ENCODE peak calls at places on chromosome 20, in five cellular contexts. One of them, this sample, is unnamed.

GRCh38 chr20:17972121-17972520 is 3.3 kb downstream of the MGME1 start:
- DNase-seq in keratinocyte: no peak
- DNase-seq in brain microvascular endothelial cell: no peak
- DNase-seq in pancreas: no peak
- DNase-seq in fibroblast of mammary gland: no peak
- DNase-seq in this sample: no peak

GRCh38 chr20:3660262-3661059 is 2.7 kb downstream of the GFRA4 start:
- DNase-seq in keratinocyte: no peak
- DNase-seq in brain microvascular endothelial cell: no peak
- DNase-seq in pancreas: no peak
- DNase-seq in fibroblast of mammary gland: no peak
- DNase-seq in this sample: no peak

GRCh38 chr20:1872456-1873183 is 22.6 kb upstream of the SIRPA start:
- DNase-seq in keratinocyte: no peak
- DNase-seq in brain microvascular endothelial cell: no peak
- DNase-seq in pancreas: no peak
- DNase-seq in fibroblast of mammary gland: no peak
- DNase-seq in this sample: no peak

GRCh38 chr20:37703338-37703660 is 9.5 kb downstream of the CTNNBL1 start:
- DNase-seq in keratinocyte: no peak
- DNase-seq in brain microvascular endothelial cell: no peak
- DNase-seq in pancreas: no peak
- DNase-seq in fibroblast of mammary gland: peak
- DNase-seq in this sample: no peak

GRCh38 chr20:646868-647233 is 6.1 kb downstream of the SRXN1 start:
- DNase-seq in keratinocyte: no peak
- DNase-seq in brain microvascular endothelial cell: no peak
- DNase-seq in pancreas: no peak
- DNase-seq in fibroblast of mammary gland: no peak
- DNase-seq in this sample: no peak

GRCh38 chr20:4295226-4295625 is 279.9 kb upstream of the RNF24 start:
- DNase-seq in keratinocyte: no peak
- DNase-seq in brain microvascular endothelial cell: no peak
- DNase-seq in pancreas: no peak
- DNase-seq in fibroblast of mammary gland: no peak
- DNase-seq in this sample: no peak

GRCh38 chr20:38748863-38749153 is 548 bp downstream of the ACTR5 start:
- DNase-seq in keratinocyte: no peak
- DNase-seq in brain microvascular endothelial cell: no peak
- DNase-seq in pancreas: no peak
- DNase-seq in fibroblast of mammary gland: no peak
- DNase-seq in this sample: no peak

GRCh38 chr20:60055740-60056139 is 97.5 kb downstream of the CDH26 start:
- DNase-seq in keratinocyte: no peak
- DNase-seq in brain microvascular endothelial cell: no peak
- DNase-seq in pancreas: no peak
- DNase-seq in fibroblast of mammary gland: peak
- DNase-seq in this sample: no peak

GRCh38 chr20:5545381-5545941 is 204.7 kb upstream of the SHLD1 start:
- DNase-seq in keratinocyte: no peak
- DNase-seq in brain microvascular endothelial cell: no peak
- DNase-seq in pancreas: no peak
- DNase-seq in fibroblast of mammary gland: no peak
- DNase-seq in this sample: no peak

GRCh38 chr20:22160254-22160653 is 424.1 kb downstream of the FOXA2 start:
- DNase-seq in keratinocyte: no peak
- DNase-seq in brain microvascular endothelial cell: no peak
- DNase-seq in pancreas: no peak
- DNase-seq in fibroblast of mammary gland: no peak
- DNase-seq in this sample: no peak

GRCh38 chr20:1467355-1468116 is 887 bp upstream of the NSFL1C start:
- DNase-seq in keratinocyte: no peak
- DNase-seq in brain microvascular endothelial cell: no peak
- DNase-seq in pancreas: peak
- DNase-seq in fibroblast of mammary gland: no peak
- DNase-seq in this sample: no peak

GRCh38 chr20:34390769-34391447 is 27.8 kb downstream of the ITCH start:
- DNase-seq in keratinocyte: peak
- DNase-seq in brain microvascular endothelial cell: peak
- DNase-seq in pancreas: peak
- DNase-seq in fibroblast of mammary gland: peak
- DNase-seq in this sample: peak

GRCh38 chr20:58965270-58966064 is 15.6 kb upstream of the NELFCD start:
- DNase-seq in keratinocyte: no peak
- DNase-seq in brain microvascular endothelial cell: no peak
- DNase-seq in pancreas: no peak
- DNase-seq in fibroblast of mammary gland: no peak
- DNase-seq in this sample: no peak

GRCh38 chr20:58963060-58963584 is 17.9 kb upstream of the NELFCD start:
- DNase-seq in keratinocyte: no peak
- DNase-seq in brain microvascular endothelial cell: no peak
- DNase-seq in pancreas: no peak
- DNase-seq in fibroblast of mammary gland: no peak
- DNase-seq in this sample: no peak

GRCh38 chr20:58956078-58956477 is 25.0 kb upstream of the NELFCD start:
- DNase-seq in keratinocyte: no peak
- DNase-seq in brain microvascular endothelial cell: no peak
- DNase-seq in pancreas: no peak
- DNase-seq in fibroblast of mammary gland: no peak
- DNase-seq in this sample: no peak

DNA sequence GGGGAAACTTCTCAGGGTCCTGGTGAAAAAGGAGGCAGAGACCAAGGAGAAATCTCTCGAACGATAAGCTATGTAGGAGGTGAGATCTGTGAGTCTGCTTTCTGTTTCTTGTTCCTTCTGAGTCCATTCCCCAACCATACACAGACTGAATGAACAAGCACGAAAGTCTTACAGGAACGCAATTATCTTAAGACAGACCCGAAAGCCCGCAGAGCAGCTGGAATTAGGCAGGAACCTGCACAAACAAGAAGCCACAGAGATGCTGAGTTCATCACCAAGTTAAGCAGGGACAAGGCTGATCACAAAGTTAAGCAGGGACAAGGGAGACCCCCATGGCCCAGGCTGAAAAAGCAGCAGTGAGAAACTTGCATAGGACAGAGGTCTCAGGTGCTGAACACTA is 21.4 kb upstream of the NELFCD start:
- DNase-seq in keratinocyte: no peak
- DNase-seq in brain microvascular endothelial cell: no peak
- DNase-seq in pancreas: no peak
- DNase-seq in fibroblast of mammary gland: no peak
- DNase-seq in this sample: no peak
- H3K4me3 ChIP-seq in keratinocyte: no peak
- H3K4me3 ChIP-seq in brain microvascular endothelial cell: no peak
- H3K4me3 ChIP-seq in pancreas: no peak
- H3K4me3 ChIP-seq in fibroblast of mammary gland: no peak
- H3K4me3 ChIP-seq in this sample: no peak

GRCh38 chr20:49515588-49515987 is 33.1 kb upstream of the KCNB1 start:
- DNase-seq in keratinocyte: no peak
- DNase-seq in brain microvascular endothelial cell: no peak
- DNase-seq in pancreas: no peak
- DNase-seq in fibroblast of mammary gland: no peak
- DNase-seq in this sample: no peak
- H3K4me3 ChIP-seq in keratinocyte: no peak
- H3K4me3 ChIP-seq in brain microvascular endothelial cell: no peak
- H3K4me3 ChIP-seq in pancreas: no peak
- H3K4me3 ChIP-seq in fibroblast of mammary gland: no peak
- H3K4me3 ChIP-seq in this sample: no peak

GRCh38 chr20:43244647-43245046 is 54.9 kb upstream of the PTPRT start:
- DNase-seq in keratinocyte: no peak
- DNase-seq in brain microvascular endothelial cell: no peak
- DNase-seq in pancreas: no peak
- DNase-seq in fibroblast of mammary gland: no peak
- DNase-seq in this sample: no peak
- H3K4me3 ChIP-seq in keratinocyte: no peak
- H3K4me3 ChIP-seq in brain microvascular endothelial cell: no peak
- H3K4me3 ChIP-seq in pancreas: no peak
- H3K4me3 ChIP-seq in fibroblast of mammary gland: no peak
- H3K4me3 ChIP-seq in this sample: no peak

GRCh38 chr20:47784599-47785320 is 521 bp downstream of the SULF2 start:
- DNase-seq in keratinocyte: no peak
- DNase-seq in brain microvascular endothelial cell: no peak
- DNase-seq in pancreas: peak
- DNase-seq in fibroblast of mammary gland: peak
- DNase-seq in this sample: no peak

GRCh38 chr20:47788741-47789080 is 3.4 kb upstream of the SULF2 start:
- DNase-seq in keratinocyte: no peak
- DNase-seq in brain microvascular endothelial cell: no peak
- DNase-seq in pancreas: no peak
- DNase-seq in fibroblast of mammary gland: no peak
- DNase-seq in this sample: no peak

GRCh38 chr20:47785321-47785899 is at the start of gene SULF2:
- DNase-seq in keratinocyte: no peak
- DNase-seq in brain microvascular endothelial cell: no peak
- DNase-seq in pancreas: no peak
- DNase-seq in fibroblast of mammary gland: no peak
- DNase-seq in this sample: no peak

GRCh38 chr20:47785900-47786762 is 850 bp upstream of the SULF2 start:
- DNase-seq in keratinocyte: no peak
- DNase-seq in brain microvascular endothelial cell: peak
- DNase-seq in pancreas: peak
- DNase-seq in fibroblast of mammary gland: peak
- DNase-seq in this sample: peak

DNA sequence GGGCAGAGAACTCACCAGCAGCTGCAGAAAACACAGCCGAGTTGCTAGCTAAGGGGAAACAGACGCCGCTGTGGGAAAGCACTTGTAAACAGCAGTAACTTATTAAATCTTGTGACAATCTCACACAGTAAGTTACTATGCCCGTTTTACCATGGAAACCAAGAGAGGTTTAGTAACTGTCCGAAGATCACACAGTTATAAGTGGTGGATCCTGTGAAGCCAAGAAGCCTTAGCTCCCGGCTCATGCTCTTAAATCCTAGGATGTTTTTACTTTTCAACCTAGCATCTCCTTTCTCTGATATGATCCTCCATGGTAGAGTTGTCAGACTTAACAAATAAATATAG is 1.5 kb upstream of the SULF2 start:
- DNase-seq in keratinocyte: no peak
- DNase-seq in brain microvascular endothelial cell: no peak
- DNase-seq in pancreas: no peak
- DNase-seq in fibroblast of mammary gland: no peak
- DNase-seq in this sample: no peak
- H3K4me3 ChIP-seq in keratinocyte: peak
- H3K4me3 ChIP-seq in brain microvascular endothelial cell: no peak
- H3K4me3 ChIP-seq in pancreas: peak
- H3K4me3 ChIP-seq in fibroblast of mammary gland: no peak
- H3K4me3 ChIP-seq in this sample: no peak

GRCh38 chr20:20364016-20364746 is 3.7 kb upstream of the INSM1 start:
- DNase-seq in keratinocyte: no peak
- DNase-seq in brain microvascular endothelial cell: no peak
- DNase-seq in pancreas: no peak
- DNase-seq in fibroblast of mammary gland: no peak
- DNase-seq in this sample: no peak

GRCh38 chr20:20364747-20365558 is 3.0 kb upstream of the INSM1 start:
- DNase-seq in keratinocyte: no peak
- DNase-seq in brain microvascular endothelial cell: no peak
- DNase-seq in pancreas: no peak
- DNase-seq in fibroblast of mammary gland: no peak
- DNase-seq in this sample: no peak

GRCh38 chr20:20366551-20366895 is 1.4 kb upstream of the INSM1 start:
- DNase-seq in keratinocyte: no peak
- DNase-seq in brain microvascular endothelial cell: no peak
- DNase-seq in pancreas: no peak
- DNase-seq in fibroblast of mammary gland: no peak
- DNase-seq in this sample: no peak

GRCh38 chr20:20366896-20367680 is 816 bp upstream of the INSM1 start:
- DNase-seq in keratinocyte: no peak
- DNase-seq in brain microvascular endothelial cell: no peak
- DNase-seq in pancreas: no peak
- DNase-seq in fibroblast of mammary gland: no peak
- DNase-seq in this sample: no peak

GRCh38 chr20:20365593-20365992 is 2.3 kb upstream of the INSM1 start:
- DNase-seq in keratinocyte: no peak
- DNase-seq in brain microvascular endothelial cell: no peak
- DNase-seq in pancreas: no peak
- DNase-seq in fibroblast of mammary gland: no peak
- DNase-seq in this sample: no peak
- H3K4me3 ChIP-seq in keratinocyte: no peak
- H3K4me3 ChIP-seq in brain microvascular endothelial cell: no peak
- H3K4me3 ChIP-seq in pancreas: no peak
- H3K4me3 ChIP-seq in fibroblast of mammary gland: no peak
- H3K4me3 ChIP-seq in this sample: no peak

GRCh38 chr20:44020406-44021148 is 105.9 kb downstream of the TOX2 start:
- DNase-seq in keratinocyte: no peak
- DNase-seq in brain microvascular endothelial cell: no peak
- DNase-seq in pancreas: no peak
- DNase-seq in fibroblast of mammary gland: no peak
- DNase-seq in this sample: no peak

GRCh38 chr20:44019638-44020335 is 105.1 kb downstream of the TOX2 start:
- DNase-seq in keratinocyte: no peak
- DNase-seq in brain microvascular endothelial cell: no peak
- DNase-seq in pancreas: no peak
- DNase-seq in fibroblast of mammary gland: peak
- DNase-seq in this sample: no peak

GRCh38 chr20:44017905-44018683 is 103.4 kb downstream of the TOX2 start:
- DNase-seq in keratinocyte: peak
- DNase-seq in brain microvascular endothelial cell: peak
- DNase-seq in pancreas: peak
- DNase-seq in fibroblast of mammary gland: peak
- DNase-seq in this sample: peak

GRCh38 chr20:44017211-44017610 is 102.6 kb downstream of the TOX2 start:
- DNase-seq in keratinocyte: no peak
- DNase-seq in brain microvascular endothelial cell: no peak
- DNase-seq in pancreas: no peak
- DNase-seq in fibroblast of mammary gland: no peak
- DNase-seq in this sample: no peak

DNA sequence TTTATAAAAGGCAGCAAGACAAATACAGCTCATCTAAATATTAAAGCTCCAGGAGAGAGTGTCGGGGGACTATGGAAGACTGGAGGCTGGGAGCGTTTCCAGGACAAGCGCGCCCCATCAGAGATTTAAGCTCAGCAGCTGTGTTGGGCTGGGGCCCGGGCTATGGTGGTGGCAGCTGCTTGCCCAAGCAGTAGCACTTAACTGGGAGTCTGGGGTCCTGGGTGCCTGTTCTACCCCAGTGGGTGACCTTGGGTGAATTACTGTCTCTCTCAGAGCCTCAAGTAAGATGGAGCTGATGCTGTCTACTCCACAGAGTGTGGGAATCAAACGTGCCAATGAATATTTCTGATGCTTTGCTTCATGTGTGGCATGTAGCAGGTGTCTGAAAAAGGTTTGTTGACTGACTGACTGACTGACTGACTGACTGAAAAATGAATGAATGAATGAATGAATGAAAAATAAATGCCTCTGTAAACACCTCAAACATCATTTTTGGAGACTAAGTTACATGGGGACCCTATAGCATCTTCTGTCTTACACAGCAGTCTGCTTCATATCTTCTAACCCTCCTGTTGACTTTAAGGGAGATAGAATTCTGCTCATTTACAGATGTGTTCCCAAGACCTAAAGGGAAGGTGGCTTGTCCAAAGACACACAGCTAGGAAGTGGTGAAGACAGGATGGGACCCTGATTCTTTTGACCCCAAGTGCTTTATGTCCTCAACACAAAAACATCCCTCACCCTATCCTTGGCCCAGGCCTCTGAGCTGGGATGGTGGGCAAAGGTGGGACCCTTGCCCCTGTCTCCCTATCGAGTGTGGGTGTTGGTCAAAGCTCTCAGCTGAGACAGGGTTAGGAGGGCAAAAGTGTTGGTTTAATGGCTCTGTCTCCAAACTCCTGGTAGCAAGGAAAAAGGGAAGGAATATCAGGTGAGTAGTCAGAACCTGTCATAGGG is 104.3 kb downstream of the TOX2 start:
- DNase-seq in keratinocyte: no peak
- DNase-seq in brain microvascular endothelial cell: no peak
- DNase-seq in pancreas: no peak
- DNase-seq in fibroblast of mammary gland: no peak
- DNase-seq in this sample: no peak
- H3K4me3 ChIP-seq in keratinocyte: no peak
- H3K4me3 ChIP-seq in brain microvascular endothelial cell: no peak
- H3K4me3 ChIP-seq in pancreas: no peak
- H3K4me3 ChIP-seq in fibroblast of mammary gland: no peak
- H3K4me3 ChIP-seq in this sample: peak